ENCODE peak calls at places on chromosomes 6 and 20, in eight cellular contexts. One of them, this sample, is unnamed.
A peak's percentile ranks its signal among the peaks of the same experiment; 100 is the strongest.

GRCh38 chr20:24799971-24800580 is 149.0 kb upstream of the CST7 start:
- DNase-seq in HCT116: no peak
- DNase-seq in left ventricle myocardium inferior: no peak
- DNase-seq in fibroblast of lung: no peak
- DNase-seq in cardiac muscle cell: no peak
- DNase-seq in heart right ventricle: no peak
- DNase-seq in CD4-positive, CD25-positive, alpha-beta regulatory T cell: no peak
- DNase-seq in brain microvascular endothelial cell: no peak
- DNase-seq in this sample: no peak

GRCh38 chr6:52389626-52390360 is 27.8 kb downstream of the PAQR8 start:
- DNase-seq in HCT116: peak; percentile 48
- DNase-seq in left ventricle myocardium inferior: peak; percentile 19
- DNase-seq in fibroblast of lung: peak; percentile 15
- DNase-seq in cardiac muscle cell: no peak
- DNase-seq in heart right ventricle: peak; percentile 54
- DNase-seq in CD4-positive, CD25-positive, alpha-beta regulatory T cell: peak; percentile 55
- DNase-seq in brain microvascular endothelial cell: peak; percentile 19
- DNase-seq in this sample: peak; percentile 92

GRCh38 chr6:16947461-16948159 is 154.2 kb upstream of the STMND1 start:
- DNase-seq in HCT116: peak; percentile 36
- DNase-seq in left ventricle myocardium inferior: no peak
- DNase-seq in fibroblast of lung: peak; percentile 100
- DNase-seq in cardiac muscle cell: peak; percentile 72
- DNase-seq in heart right ventricle: no peak
- DNase-seq in CD4-positive, CD25-positive, alpha-beta regulatory T cell: no peak
- DNase-seq in brain microvascular endothelial cell: peak; percentile 79
- DNase-seq in this sample: peak; percentile 78

GRCh38 chr20:49768204-49769124 is 44.2 kb upstream of the SLC9A8 start:
- DNase-seq in HCT116: no peak
- DNase-seq in left ventricle myocardium inferior: no peak
- DNase-seq in fibroblast of lung: peak; percentile 77
- DNase-seq in cardiac muscle cell: no peak
- DNase-seq in heart right ventricle: no peak
- DNase-seq in CD4-positive, CD25-positive, alpha-beta regulatory T cell: peak; percentile 46
- DNase-seq in brain microvascular endothelial cell: peak; percentile 59
- DNase-seq in this sample: peak; percentile 57

GRCh38 chr6:27575594-27576361 is 102.9 kb upstream of the ZNF184 start:
- DNase-seq in HCT116: peak; percentile 41
- DNase-seq in left ventricle myocardium inferior: no peak
- DNase-seq in fibroblast of lung: no peak
- DNase-seq in cardiac muscle cell: no peak
- DNase-seq in heart right ventricle: no peak
- DNase-seq in CD4-positive, CD25-positive, alpha-beta regulatory T cell: no peak
- DNase-seq in brain microvascular endothelial cell: peak; percentile 62
- DNase-seq in this sample: peak; percentile 83

GRCh38 chr6:140183881-140184280 is 809.4 kb upstream of the CITED2 start:
- DNase-seq in HCT116: no peak
- DNase-seq in left ventricle myocardium inferior: no peak
- DNase-seq in fibroblast of lung: no peak
- DNase-seq in cardiac muscle cell: no peak
- DNase-seq in heart right ventricle: no peak
- DNase-seq in CD4-positive, CD25-positive, alpha-beta regulatory T cell: no peak
- DNase-seq in brain microvascular endothelial cell: no peak
- DNase-seq in this sample: no peak

GRCh38 chr6:141562181-141562800 is 570.4 kb upstream of the GJE1 start:
- DNase-seq in HCT116: no peak
- DNase-seq in left ventricle myocardium inferior: peak; percentile 29
- DNase-seq in fibroblast of lung: peak; percentile 18
- DNase-seq in cardiac muscle cell: peak; percentile 41
- DNase-seq in heart right ventricle: peak; percentile 49
- DNase-seq in CD4-positive, CD25-positive, alpha-beta regulatory T cell: no peak
- DNase-seq in brain microvascular endothelial cell: peak; percentile 5
- DNase-seq in this sample: no peak

GRCh38 chr6:28981833-28982475 is 23.2 kb downstream of the ZNF311 start:
- DNase-seq in HCT116: peak; percentile 91
- DNase-seq in left ventricle myocardium inferior: peak; percentile 66
- DNase-seq in fibroblast of lung: peak; percentile 95
- DNase-seq in cardiac muscle cell: peak; percentile 93
- DNase-seq in heart right ventricle: peak; percentile 72
- DNase-seq in CD4-positive, CD25-positive, alpha-beta regulatory T cell: peak; percentile 84
- DNase-seq in brain microvascular endothelial cell: peak; percentile 90
- DNase-seq in this sample: peak; percentile 61

GRCh38 chr20:19830351-19830750 is 72.3 kb downstream of the RIN2 start:
- DNase-seq in HCT116: no peak
- DNase-seq in left ventricle myocardium inferior: no peak
- DNase-seq in fibroblast of lung: no peak
- DNase-seq in cardiac muscle cell: no peak
- DNase-seq in heart right ventricle: no peak
- DNase-seq in CD4-positive, CD25-positive, alpha-beta regulatory T cell: no peak
- DNase-seq in brain microvascular endothelial cell: peak; percentile 35
- DNase-seq in this sample: no peak

GRCh38 chr6:128057541-128058335 is 156.9 kb upstream of the THEMIS start:
- DNase-seq in HCT116: no peak
- DNase-seq in left ventricle myocardium inferior: no peak
- DNase-seq in fibroblast of lung: peak; percentile 47
- DNase-seq in cardiac muscle cell: no peak
- DNase-seq in heart right ventricle: no peak
- DNase-seq in CD4-positive, CD25-positive, alpha-beta regulatory T cell: no peak
- DNase-seq in brain microvascular endothelial cell: peak; percentile 20
- DNase-seq in this sample: no peak

GRCh38 chr20:51688600-51688999 is 79.6 kb downstream of the ATP9A start:
- DNase-seq in HCT116: no peak
- DNase-seq in left ventricle myocardium inferior: no peak
- DNase-seq in fibroblast of lung: no peak
- DNase-seq in cardiac muscle cell: no peak
- DNase-seq in heart right ventricle: no peak
- DNase-seq in CD4-positive, CD25-positive, alpha-beta regulatory T cell: no peak
- DNase-seq in brain microvascular endothelial cell: no peak
- DNase-seq in this sample: no peak

GRCh38 chr6:10999994-11000393 is 44.1 kb downstream of the ELOVL2 start:
- DNase-seq in HCT116: no peak
- DNase-seq in left ventricle myocardium inferior: no peak
- DNase-seq in fibroblast of lung: peak; percentile 71
- DNase-seq in cardiac muscle cell: no peak
- DNase-seq in heart right ventricle: no peak
- DNase-seq in CD4-positive, CD25-positive, alpha-beta regulatory T cell: no peak
- DNase-seq in brain microvascular endothelial cell: peak; percentile 24
- DNase-seq in this sample: peak; percentile 59

GRCh38 chr20:59567585-59568508 is 36.5 kb upstream of the PHACTR3 start:
- DNase-seq in HCT116: no peak
- DNase-seq in left ventricle myocardium inferior: no peak
- DNase-seq in fibroblast of lung: no peak
- DNase-seq in cardiac muscle cell: no peak
- DNase-seq in heart right ventricle: no peak
- DNase-seq in CD4-positive, CD25-positive, alpha-beta regulatory T cell: no peak
- DNase-seq in brain microvascular endothelial cell: no peak
- DNase-seq in this sample: no peak
- H3K27me3 ChIP-seq in HCT116: peaks cover 11% of the 10 kb centered on the region
- H3K27me3 ChIP-seq in left ventricle myocardium inferior: peaks cover 42% of the 10 kb centered on the region
- H3K27me3 ChIP-seq in fibroblast of lung: no peaks in the 10 kb centered on the region
- H3K27me3 ChIP-seq in cardiac muscle cell: no peaks in the 10 kb centered on the region
- H3K27me3 ChIP-seq in heart right ventricle: peaks cover 6% of the 10 kb centered on the region
- H3K27me3 ChIP-seq in CD4-positive, CD25-positive, alpha-beta regulatory T cell: no peaks in the 10 kb centered on the region
- H3K27me3 ChIP-seq in brain microvascular endothelial cell: no peaks in the 10 kb centered on the region
- H3K27me3 ChIP-seq in this sample: peaks cover 5% of the 10 kb centered on the region

GRCh38 chr20:57701090-57701489 is 8.7 kb downstream of the PMEPA1 start:
- DNase-seq in HCT116: no peak
- DNase-seq in left ventricle myocardium inferior: no peak
- DNase-seq in fibroblast of lung: no peak
- DNase-seq in cardiac muscle cell: no peak
- DNase-seq in heart right ventricle: no peak
- DNase-seq in CD4-positive, CD25-positive, alpha-beta regulatory T cell: no peak
- DNase-seq in brain microvascular endothelial cell: no peak
- DNase-seq in this sample: no peak

GRCh38 chr20:57698191-57698866 is 11.5 kb downstream of the PMEPA1 start:
- DNase-seq in HCT116: peak; percentile 94
- DNase-seq in left ventricle myocardium inferior: no peak
- DNase-seq in fibroblast of lung: peak; percentile 95
- DNase-seq in cardiac muscle cell: no peak
- DNase-seq in heart right ventricle: no peak
- DNase-seq in CD4-positive, CD25-positive, alpha-beta regulatory T cell: no peak
- DNase-seq in brain microvascular endothelial cell: peak; percentile 98
- DNase-seq in this sample: peak; percentile 96

GRCh38 chr20:57697540-57697939 is 12.3 kb downstream of the PMEPA1 start:
- DNase-seq in HCT116: no peak
- DNase-seq in left ventricle myocardium inferior: no peak
- DNase-seq in fibroblast of lung: no peak
- DNase-seq in cardiac muscle cell: no peak
- DNase-seq in heart right ventricle: no peak
- DNase-seq in CD4-positive, CD25-positive, alpha-beta regulatory T cell: no peak
- DNase-seq in brain microvascular endothelial cell: no peak
- DNase-seq in this sample: no peak

GRCh38 chr20:57699395-57699794 is 10.4 kb downstream of the PMEPA1 start:
- DNase-seq in HCT116: no peak
- DNase-seq in left ventricle myocardium inferior: no peak
- DNase-seq in fibroblast of lung: no peak
- DNase-seq in cardiac muscle cell: no peak
- DNase-seq in heart right ventricle: no peak
- DNase-seq in CD4-positive, CD25-positive, alpha-beta regulatory T cell: no peak
- DNase-seq in brain microvascular endothelial cell: no peak
- DNase-seq in this sample: no peak

GRCh38 chr20:57698867-57699275 is 10.9 kb downstream of the PMEPA1 start:
- DNase-seq in HCT116: no peak
- DNase-seq in left ventricle myocardium inferior: no peak
- DNase-seq in fibroblast of lung: no peak
- DNase-seq in cardiac muscle cell: no peak
- DNase-seq in heart right ventricle: no peak
- DNase-seq in CD4-positive, CD25-positive, alpha-beta regulatory T cell: no peak
- DNase-seq in brain microvascular endothelial cell: peak; percentile 22
- DNase-seq in this sample: no peak
- H3K27me3 ChIP-seq in HCT116: peaks cover 93% of the 10 kb centered on the region
- H3K27me3 ChIP-seq in left ventricle myocardium inferior: no peaks in the 10 kb centered on the region
- H3K27me3 ChIP-seq in fibroblast of lung: peaks cover 7% of the 10 kb centered on the region
- H3K27me3 ChIP-seq in cardiac muscle cell: peaks cover 2% of the 10 kb centered on the region
- H3K27me3 ChIP-seq in heart right ventricle: no peaks in the 10 kb centered on the region
- H3K27me3 ChIP-seq in CD4-positive, CD25-positive, alpha-beta regulatory T cell: no peaks in the 10 kb centered on the region
- H3K27me3 ChIP-seq in brain microvascular endothelial cell: no peaks in the 10 kb centered on the region
- H3K27me3 ChIP-seq in this sample: no peaks in the 10 kb centered on the region

GRCh38 chr20:62581806-62582205 is 60.5 kb upstream of the SLCO4A1 start:
- DNase-seq in HCT116: no peak
- DNase-seq in left ventricle myocardium inferior: no peak
- DNase-seq in fibroblast of lung: no peak
- DNase-seq in cardiac muscle cell: no peak
- DNase-seq in heart right ventricle: no peak
- DNase-seq in CD4-positive, CD25-positive, alpha-beta regulatory T cell: no peak
- DNase-seq in brain microvascular endothelial cell: no peak
- DNase-seq in this sample: no peak
- H3K27me3 ChIP-seq in HCT116: peaks cover 9% of the 10 kb centered on the region
- H3K27me3 ChIP-seq in left ventricle myocardium inferior: peaks cover 84% of the 10 kb centered on the region
- H3K27me3 ChIP-seq in fibroblast of lung: peaks cover 21% of the 10 kb centered on the region
- H3K27me3 ChIP-seq in cardiac muscle cell: no peaks in the 10 kb centered on the region
- H3K27me3 ChIP-seq in heart right ventricle: peaks cover 71% of the 10 kb centered on the region
- H3K27me3 ChIP-seq in CD4-positive, CD25-positive, alpha-beta regulatory T cell: peaks cover 2% of the 10 kb centered on the region
- H3K27me3 ChIP-seq in brain microvascular endothelial cell: peaks cover 23% of the 10 kb centered on the region
- H3K27me3 ChIP-seq in this sample: peaks cover 12% of the 10 kb centered on the region

GRCh38 chr6:108121612-108122011 is 44.2 kb upstream of the NR2E1 start:
- DNase-seq in HCT116: no peak
- DNase-seq in left ventricle myocardium inferior: no peak
- DNase-seq in fibroblast of lung: no peak
- DNase-seq in cardiac muscle cell: no peak
- DNase-seq in heart right ventricle: no peak
- DNase-seq in CD4-positive, CD25-positive, alpha-beta regulatory T cell: no peak
- DNase-seq in brain microvascular endothelial cell: no peak
- DNase-seq in this sample: no peak

GRCh38 chr6:108127826-108128225 is 38.0 kb upstream of the NR2E1 start:
- DNase-seq in HCT116: no peak
- DNase-seq in left ventricle myocardium inferior: no peak
- DNase-seq in fibroblast of lung: no peak
- DNase-seq in cardiac muscle cell: no peak
- DNase-seq in heart right ventricle: no peak
- DNase-seq in CD4-positive, CD25-positive, alpha-beta regulatory T cell: no peak
- DNase-seq in brain microvascular endothelial cell: peak; percentile 91
- DNase-seq in this sample: peak; percentile 22

GRCh38 chr6:108123516-108123929 is 42.3 kb upstream of the NR2E1 start:
- DNase-seq in HCT116: no peak
- DNase-seq in left ventricle myocardium inferior: no peak
- DNase-seq in fibroblast of lung: no peak
- DNase-seq in cardiac muscle cell: peak; percentile 8
- DNase-seq in heart right ventricle: no peak
- DNase-seq in CD4-positive, CD25-positive, alpha-beta regulatory T cell: no peak
- DNase-seq in brain microvascular endothelial cell: no peak
- DNase-seq in this sample: no peak

GRCh38 chr6:108123946-108124345 is 41.9 kb upstream of the NR2E1 start:
- DNase-seq in HCT116: no peak
- DNase-seq in left ventricle myocardium inferior: no peak
- DNase-seq in fibroblast of lung: no peak
- DNase-seq in cardiac muscle cell: no peak
- DNase-seq in heart right ventricle: no peak
- DNase-seq in CD4-positive, CD25-positive, alpha-beta regulatory T cell: no peak
- DNase-seq in brain microvascular endothelial cell: no peak
- DNase-seq in this sample: no peak

DNA sequence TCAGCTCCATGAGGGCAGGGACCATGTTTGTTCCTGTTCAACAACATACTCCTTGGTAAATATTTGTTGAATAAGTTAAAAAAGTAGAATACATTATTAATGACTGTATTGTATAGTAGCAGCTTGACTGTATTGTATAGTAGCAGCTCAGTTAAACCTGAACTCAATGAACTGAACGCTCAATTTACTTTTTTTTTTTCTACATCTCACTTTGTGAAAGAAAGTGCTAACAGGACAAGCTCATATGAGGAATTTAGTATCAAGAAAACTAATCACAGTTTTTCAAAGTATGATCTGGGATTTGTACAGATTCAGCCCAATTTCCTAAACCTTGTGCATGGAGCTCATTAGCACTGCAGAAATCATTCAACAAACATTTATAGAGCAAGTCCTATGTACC is 38.8 kb upstream of the NR2E1 start:
- DNase-seq in HCT116: no peak
- DNase-seq in left ventricle myocardium inferior: no peak
- DNase-seq in fibroblast of lung: no peak
- DNase-seq in cardiac muscle cell: no peak
- DNase-seq in heart right ventricle: no peak
- DNase-seq in CD4-positive, CD25-positive, alpha-beta regulatory T cell: no peak
- DNase-seq in brain microvascular endothelial cell: no peak
- DNase-seq in this sample: no peak
- H3K27me3 ChIP-seq in HCT116: no peaks in the 10 kb centered on the region
- H3K27me3 ChIP-seq in left ventricle myocardium inferior: peaks cover 99% of the 10 kb centered on the region
- H3K27me3 ChIP-seq in fibroblast of lung: peaks cover 35% of the 10 kb centered on the region
- H3K27me3 ChIP-seq in cardiac muscle cell: peaks cover 99% of the 10 kb centered on the region
- H3K27me3 ChIP-seq in heart right ventricle: peaks cover 67% of the 10 kb centered on the region
- H3K27me3 ChIP-seq in CD4-positive, CD25-positive, alpha-beta regulatory T cell: peaks cover 62% of the 10 kb centered on the region
- H3K27me3 ChIP-seq in brain microvascular endothelial cell: peaks cover 13% of the 10 kb centered on the region
- H3K27me3 ChIP-seq in this sample: no peaks in the 10 kb centered on the region

This sample was measured in MG63.